ENCODE peak calls at places on chromosomes 6 and 20, in four cellular contexts. A is PC-3, K is AG09309, B is mucosa of descending colon. C is an unnamed sample.
A peak's percentile ranks its signal among the peaks of the same experiment; 100 is the strongest.

GRCh38 chr6:134324766-134325165 is 6.9 kb upstream of the SGK1 start:
- DNase-seq in A (no peak), K (no peak), B (no peak), C (no peak)

GRCh38 chr20:14888172-14888571 is 550.8 kb upstream of the FLRT3 start:
- DNase-seq in A (no peak), K (no peak), B (no peak), C (no peak)

GRCh38 chr20:709864-710761 is 34.5 kb upstream of the SCRT2 start:
- DNase-seq in A (no peak), K (no peak), B (no peak), C (no peak)

GRCh38 chr20:51059862-51060261 is 37.0 kb upstream of the KCNG1 start:
- DNase-seq in A (no peak), K (no peak), B (no peak), C (no peak)

GRCh38 chr6:131918650-131919355 is 32.4 kb downstream of the CCN2 start:
- DNase-seq in A (no peak), K (no peak), B (no peak), C (no peak)

GRCh38 chr6:12163149-12163548 is 127.0 kb upstream of the EDN1 start:
- DNase-seq in A (no peak), K (no peak), B (no peak), C (no peak)

GRCh38 chr6:143598466-143599080 is 79.2 kb upstream of the PHACTR2 start:
- DNase-seq in A (no peak), K (no peak), B (no peak), C (no peak)

GRCh38 chr6:142696123-142696522 is 248.9 kb downstream of the HIVEP2 start:
- DNase-seq in A (peak; percentile 66), K (no peak), B (no peak), C (no peak)

GRCh38 chr6:169035381-169036280 is 218.0 kb downstream of the THBS2 start:
- DNase-seq in A (peak; percentile 52), K (peak; percentile 80), B (no peak), C (no peak)

GRCh38 chr6:153059311-153059710 is 56.8 kb upstream of the MTRF1L start:
- DNase-seq in A (no peak), K (no peak), B (no peak), C (no peak)

GRCh38 chr6:152720964-152721363 is 23.3 kb downstream of the MYCT1 start:
- DNase-seq in A (peak; percentile 4), K (no peak), B (no peak), C (no peak)

GRCh38 chr20:53903652-53903987 is 166.8 kb downstream of the BCAS1 start:
- DNase-seq in A (no peak), K (no peak), B (no peak), C (no peak)

GRCh38 chr6:39362487-39362865 is 40.0 kb upstream of the KCNK16 start:
- DNase-seq in A (peak; percentile 11), K (no peak), B (no peak), C (no peak)

GRCh38 chr6:34316442-34317171 is 67.8 kb upstream of the SMIM29 start:
- DNase-seq in A (no peak), K (no peak), B (no peak), C (no peak)

GRCh38 chr6:33731035-33731434 is 15.7 kb downstream of the IP6K3 start:
- DNase-seq in A (no peak), K (no peak), B (no peak), C (no peak)

GRCh38 chr6:71197267-71197666 is 91.3 kb upstream of the OGFRL1 start:
- DNase-seq in A (peak; percentile 64), K (peak; percentile 72), B (no peak), C (no peak)

GRCh38 chr20:45341939-45342862 is 6.0 kb downstream of the SDC4 start:
- DNase-seq in A (peak; percentile 72), K (no peak), B (peak; percentile 71), C (no peak)

GRCh38 chr6:163554663-163555062 is 140.1 kb downstream of the QKI start:
- DNase-seq in A (peak; percentile 60), K (no peak), B (peak; percentile 60), C (peak; percentile 15)

GRCh38 chr6:34792605-34793500 is 970 bp downstream of the BLTP3A start:
- DNase-seq in A (peak; percentile 65), K (no peak), B (no peak), C (no peak)

GRCh38 chr6:9139762-9140161 is 704.4 kb upstream of the SLC35B3 start:
- DNase-seq in A (peak; percentile 91), K (peak; percentile 61), B (no peak), C (peak; percentile 37)

GRCh38 chr6:154606860-154607259 is 96.4 kb upstream of the CNKSR3 start:
- DNase-seq in A (no peak), K (no peak), B (no peak), C (no peak)

GRCh38 chr6:43506171-43506570 is 4.0 kb downstream of the LRRC73 start:
- DNase-seq in A (no peak), K (no peak), B (no peak), C (no peak)

GRCh38 chr6:40148882-40149573 is 214.8 kb upstream of the MOCS1 start:
- DNase-seq in A (no peak), K (no peak), B (no peak), C (no peak)

GRCh38 chr6:81606965-81607381 is 145.5 kb downstream of the TENT5A start:
- DNase-seq in A (peak; percentile 49), K (peak; percentile 62), B (no peak), C (peak; percentile 10)

GRCh38 chr6:125746731-125747588 is 2.5 kb upstream of the HEY2 start:
- DNase-seq in A (peak; percentile 7), K (no peak), B (peak; percentile 49), C (no peak)

GRCh38 chr6:125749864-125750691 is 646 bp downstream of the HEY2 start:
- DNase-seq in A (no peak), K (no peak), B (no peak), C (no peak)

GRCh38 chr6:125749112-125749863 is at the start of gene HEY2:
- DNase-seq in A (peak; percentile 69), K (peak; percentile 24), B (peak; percentile 95), C (peak; percentile 21)

GRCh38 chr6:125747589-125748533 is 1.6 kb upstream of the HEY2 start:
- DNase-seq in A (no peak), K (no peak), B (peak; percentile 57), C (no peak)

GRCh38 chr6:125748534-125749111 is 809 bp upstream of the HEY2 start:
- DNase-seq in A (peak; percentile 11), K (no peak), B (no peak), C (no peak)
- TF ChIP-seq CTCF in A (no peak), K (no peak), B (no peak), C (no peak)

GRCh38 chr20:47351643-47352331 is 4.7 kb downstream of the ZMYND8 start:
- DNase-seq in A (no peak), K (no peak), B (no peak), C (no peak)

GRCh38 chr20:47353697-47354387 is 2.7 kb downstream of the ZMYND8 start:
- DNase-seq in A (no peak), K (no peak), B (no peak), C (no peak)

GRCh38 chr20:47352332-47353223 is 3.9 kb downstream of the ZMYND8 start:
- DNase-seq in A (peak; percentile 48), K (no peak), B (peak; percentile 57), C (no peak)

GRCh38 chr20:47354388-47354709 is 2.1 kb downstream of the ZMYND8 start:
- DNase-seq in A (no peak), K (no peak), B (no peak), C (no peak)

GRCh38 chr20:47353224-47353696 is 3.2 kb downstream of the ZMYND8 start:
- DNase-seq in A (no peak), K (no peak), B (no peak), C (no peak)
- H3K4me3 ChIP-seq in A (peak overlapping the region; percentile 53), K (no peak overlapping the region), B (no peak overlapping the region), C (peak overlapping the region; percentile 53)

DNA sequence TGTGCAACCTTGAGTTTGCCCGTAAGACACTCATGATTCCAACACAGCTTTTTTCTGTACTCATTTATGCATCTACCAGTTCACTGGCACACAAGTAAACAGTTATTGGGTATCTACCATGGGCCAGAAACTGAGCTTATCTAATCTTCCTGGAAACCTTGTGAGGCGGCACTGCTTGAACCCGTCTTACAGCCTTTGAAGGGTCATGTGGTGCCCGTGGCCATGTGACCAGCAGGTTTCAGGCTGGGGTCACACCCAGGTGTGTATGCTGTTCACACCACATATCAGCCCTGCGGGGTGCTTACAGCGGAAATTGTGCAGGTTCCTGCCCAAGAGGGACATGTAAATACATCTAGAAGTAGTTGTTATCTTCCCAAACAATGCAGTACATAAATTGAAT is 6.1 kb downstream of the THBD start:
- DNase-seq in A (no peak), K (no peak), B (peak; percentile 51), C (no peak)
- TF ChIP-seq CTCF in A (no peak), K (no peak), B (no peak), C (no peak)

GRCh38 chr6:84774174-84775158 is 10.1 kb upstream of the TBX18 start:
- DNase-seq in A (no peak), K (no peak), B (peak; percentile 51), C (no peak)
- H3K4me3 ChIP-seq in A (no peak overlapping the region), K (peak overlapping the region; percentile 52), B (no peak overlapping the region), C (peak overlapping the region; percentile 37)

GRCh38 chr6:85348643-85349042 is 101.2 kb upstream of the NT5E start:
- DNase-seq in A (no peak), K (no peak), B (no peak), C (no peak)
- TF ChIP-seq CTCF in A (no peak), K (no peak), B (no peak), C (peak; percentile 46)

GRCh38 chr20:62583424-62583920 is 58.8 kb upstream of the SLCO4A1 start:
- DNase-seq in A (peak; percentile 19), K (no peak), B (no peak), C (no peak)
- H3K4me3 ChIP-seq in A (no peak overlapping the region), K (no peak overlapping the region), B (no peak overlapping the region), C (no peak overlapping the region)

DNA sequence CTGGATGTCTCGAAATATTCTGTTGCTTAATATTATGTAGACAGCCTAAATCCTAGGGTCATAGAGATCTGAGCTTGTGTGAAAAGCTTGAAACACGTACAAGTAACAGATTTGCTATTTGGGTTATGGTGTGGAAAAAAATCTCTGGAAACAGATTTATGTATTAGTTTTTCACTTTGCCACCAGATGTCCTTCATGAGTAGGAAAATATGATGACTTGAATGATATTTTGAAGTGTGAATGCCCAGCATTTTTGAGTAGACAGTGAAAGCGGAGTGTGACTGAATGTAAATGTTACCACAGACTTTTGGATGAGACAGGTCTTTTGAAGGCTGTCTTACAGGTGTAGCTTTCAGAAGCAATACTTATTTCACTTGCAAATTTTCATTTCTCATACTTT is 4.2 kb upstream of the BMP6 start:
- DNase-seq in A (peak; percentile 66), K (no peak), B (no peak), C (no peak)
- TF ChIP-seq CTCF in A (peak; percentile 65), K (peak; percentile 32), B (no peak), C (no peak)

GRCh38 chr6:44667226-44667625 is 279.7 kb downstream of the CDC5L start:
- DNase-seq in A (peak; percentile 14), K (peak; percentile 93), B (no peak), C (peak; percentile 78)
- H3K4me3 ChIP-seq in A (no peak overlapping the region), K (no peak overlapping the region), B (no peak overlapping the region), C (no peak overlapping the region)

DNA sequence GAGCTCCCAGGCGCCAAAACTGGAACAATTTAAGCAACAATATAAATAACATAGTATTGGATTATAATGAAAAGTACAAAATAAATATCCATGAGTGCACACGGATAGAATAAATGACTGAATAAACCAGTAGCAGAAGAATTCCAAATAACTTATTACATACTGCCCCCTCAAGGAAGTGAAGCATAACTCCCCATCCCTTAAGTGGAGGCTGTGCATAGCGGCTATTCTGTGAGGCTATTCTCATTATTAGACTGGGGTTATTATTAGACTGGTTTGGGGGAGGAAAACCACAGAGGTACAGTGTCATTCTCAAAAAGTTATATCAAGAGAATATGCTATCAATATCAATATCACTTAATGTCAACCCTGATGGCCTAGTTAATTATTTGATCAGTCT is 94.4 kb upstream of the SIRPA start:
- DNase-seq in A (peak; percentile 72), K (no peak), B (no peak), C (no peak)
- TF ChIP-seq CTCF in A (peak; percentile 81), K (peak; percentile 47), B (no peak), C (peak; percentile 29)

GRCh38 chr6:56537223-56537770 is 105.4 kb downstream of the DST start:
- DNase-seq in A (no peak), K (no peak), B (no peak), C (no peak)
- H3K4me3 ChIP-seq in A (no peak overlapping the region), K (no peak overlapping the region), B (no peak overlapping the region), C (no peak overlapping the region)